ENCODE peak calls at places on chromosomes 16 and 17, in five cellular contexts. One of them, this sample, is unnamed.
A peak's percentile ranks its signal among the peaks of the same experiment; 100 is the strongest.

GRCh38 chr17:17985153-17985552 is 12.5 kb downstream of the DRC3 start:
- DNase-seq in T-helper 9 cell: no peak
- DNase-seq in HepG2: no peak
- DNase-seq in ELF-1: no peak
- DNase-seq in heart left ventricle: no peak
- DNase-seq in this sample: no peak

GRCh38 chr16:88116121-88116900 is 165.1 kb downstream of the BANP start:
- DNase-seq in T-helper 9 cell: no peak
- DNase-seq in HepG2: no peak
- DNase-seq in ELF-1: no peak
- DNase-seq in heart left ventricle: no peak
- DNase-seq in this sample: no peak

GRCh38 chr17:30296499-30297038 is 4.8 kb upstream of the BLMH start:
- DNase-seq in T-helper 9 cell: no peak
- DNase-seq in HepG2: no peak
- DNase-seq in ELF-1: no peak
- DNase-seq in heart left ventricle: no peak
- DNase-seq in this sample: no peak

GRCh38 chr17:45783593-45784292 is 377 bp upstream of the CRHR1 start:
- DNase-seq in T-helper 9 cell: no peak
- DNase-seq in HepG2: no peak
- DNase-seq in ELF-1: no peak
- DNase-seq in heart left ventricle: no peak
- DNase-seq in this sample: no peak

GRCh38 chr17:28737770-28738679 is 5.8 kb upstream of the TRAF4 start:
- DNase-seq in T-helper 9 cell: no peak
- DNase-seq in HepG2: no peak
- DNase-seq in ELF-1: no peak
- DNase-seq in heart left ventricle: no peak
- DNase-seq in this sample: no peak

GRCh38 chr16:25097304-25097988 is 14.1 kb upstream of the LCMT1 start:
- DNase-seq in T-helper 9 cell: no peak
- DNase-seq in HepG2: no peak
- DNase-seq in ELF-1: no peak
- DNase-seq in heart left ventricle: no peak
- DNase-seq in this sample: no peak

GRCh38 chr17:27562777-27563455 is 68.1 kb upstream of the LGALS9 start:
- DNase-seq in T-helper 9 cell: no peak
- DNase-seq in HepG2: no peak
- DNase-seq in ELF-1: no peak
- DNase-seq in heart left ventricle: no peak
- DNase-seq in this sample: no peak

GRCh38 chr17:38439436-38439835 is 11.2 kb downstream of the ARHGAP23 start:
- DNase-seq in T-helper 9 cell: no peak
- DNase-seq in HepG2: no peak
- DNase-seq in ELF-1: no peak
- DNase-seq in heart left ventricle: no peak
- DNase-seq in this sample: no peak

GRCh38 chr16:667113-667779 is 686 bp upstream of the RHOT2 start:
- DNase-seq in T-helper 9 cell: no peak
- DNase-seq in HepG2: no peak
- DNase-seq in ELF-1: no peak
- DNase-seq in heart left ventricle: no peak
- DNase-seq in this sample: no peak

GRCh38 chr17:69947027-69947759 is 127.8 kb upstream of the KCNJ16 start:
- DNase-seq in T-helper 9 cell: no peak
- DNase-seq in HepG2: no peak
- DNase-seq in ELF-1: no peak
- DNase-seq in heart left ventricle: no peak
- DNase-seq in this sample: no peak

GRCh38 chr16:12901204-12901596 is 198 bp upstream of the SHISA9 start:
- DNase-seq in T-helper 9 cell: no peak
- DNase-seq in HepG2: no peak
- DNase-seq in ELF-1: peak; percentile 86
- DNase-seq in heart left ventricle: no peak
- DNase-seq in this sample: no peak

GRCh38 chr17:46818319-46818928 is at the start of gene WNT3:
- DNase-seq in T-helper 9 cell: peak; percentile 19
- DNase-seq in HepG2: no peak
- DNase-seq in ELF-1: peak; percentile 88
- DNase-seq in heart left ventricle: no peak
- DNase-seq in this sample: no peak

GRCh38 chr17:41547378-41547841 is 19.3 kb upstream of the KRT19 start:
- DNase-seq in T-helper 9 cell: no peak
- DNase-seq in HepG2: no peak
- DNase-seq in ELF-1: peak; percentile 73
- DNase-seq in heart left ventricle: no peak
- DNase-seq in this sample: no peak

GRCh38 chr17:55737976-55738501 is 12.8 kb upstream of the PCTP start:
- DNase-seq in T-helper 9 cell: no peak
- DNase-seq in HepG2: no peak
- DNase-seq in ELF-1: no peak
- DNase-seq in heart left ventricle: no peak
- DNase-seq in this sample: no peak

GRCh38 chr16:84806256-84806889 is 13.4 kb upstream of the CRISPLD2 start:
- DNase-seq in T-helper 9 cell: no peak
- DNase-seq in HepG2: no peak
- DNase-seq in ELF-1: peak; percentile 95
- DNase-seq in heart left ventricle: peak; percentile 56
- DNase-seq in this sample: no peak

GRCh38 chr17:66494023-66494803 is 191.8 kb downstream of the PRKCA start:
- DNase-seq in T-helper 9 cell: no peak
- DNase-seq in HepG2: no peak
- DNase-seq in ELF-1: no peak
- DNase-seq in heart left ventricle: no peak
- DNase-seq in this sample: no peak

GRCh38 chr17:13638855-13639458 is 37.2 kb upstream of the HS3ST3A1 start:
- DNase-seq in T-helper 9 cell: no peak
- DNase-seq in HepG2: no peak
- DNase-seq in ELF-1: peak; percentile 74
- DNase-seq in heart left ventricle: peak; percentile 25
- DNase-seq in this sample: no peak

GRCh38 chr17:6712058-6712853 is 913 bp downstream of the SLC13A5 start:
- DNase-seq in T-helper 9 cell: no peak
- DNase-seq in HepG2: peak; percentile 88
- DNase-seq in ELF-1: peak; percentile 90
- DNase-seq in heart left ventricle: no peak
- DNase-seq in this sample: no peak

GRCh38 chr17:44348234-44348987 is 3.3 kb downstream of the GRN start:
- DNase-seq in T-helper 9 cell: no peak
- DNase-seq in HepG2: no peak
- DNase-seq in ELF-1: no peak
- DNase-seq in heart left ventricle: no peak
- DNase-seq in this sample: no peak

GRCh38 chr17:5770556-5771270 is 186.4 kb upstream of the NLRP1 start:
- DNase-seq in T-helper 9 cell: no peak
- DNase-seq in HepG2: no peak
- DNase-seq in ELF-1: peak; percentile 46
- DNase-seq in heart left ventricle: no peak
- DNase-seq in this sample: no peak

GRCh38 chr17:21134559-21134958 is 7.8 kb downstream of the DHRS7B start:
- DNase-seq in T-helper 9 cell: no peak
- DNase-seq in HepG2: no peak
- DNase-seq in ELF-1: no peak
- DNase-seq in heart left ventricle: no peak
- DNase-seq in this sample: no peak

GRCh38 chr17:42121066-42121769 is at the start of gene KAT2A:
- DNase-seq in T-helper 9 cell: peak; percentile 64
- DNase-seq in HepG2: peak; percentile 73
- DNase-seq in ELF-1: peak; percentile 89
- DNase-seq in heart left ventricle: peak; percentile 83
- DNase-seq in this sample: peak; percentile 54

GRCh38 chr17:22253007-22253406 is 560.7 kb downstream of the KCNJ18 start:
- DNase-seq in T-helper 9 cell: no peak
- DNase-seq in HepG2: no peak
- DNase-seq in ELF-1: no peak
- DNase-seq in heart left ventricle: no peak
- DNase-seq in this sample: no peak

GRCh38 chr17:76736349-76737081 is 616 bp downstream of the SRSF2 start:
- DNase-seq in T-helper 9 cell: peak; percentile 55
- DNase-seq in HepG2: peak; percentile 46
- DNase-seq in ELF-1: peak; percentile 64
- DNase-seq in heart left ventricle: peak; percentile 86
- DNase-seq in this sample: peak; percentile 64

GRCh38 chr16:75486666-75487313 is 8.5 kb downstream of the CHST6 start:
- DNase-seq in T-helper 9 cell: no peak
- DNase-seq in HepG2: no peak
- DNase-seq in ELF-1: no peak
- DNase-seq in heart left ventricle: no peak
- DNase-seq in this sample: no peak

GRCh38 chr16:85315871-85316270 is 203.6 kb upstream of the CIBAR2 start:
- DNase-seq in T-helper 9 cell: no peak
- DNase-seq in HepG2: no peak
- DNase-seq in ELF-1: no peak
- DNase-seq in heart left ventricle: no peak
- DNase-seq in this sample: no peak

GRCh38 chr16:81940781-81941560 is 70.3 kb downstream of the SDR42E1 start:
- DNase-seq in T-helper 9 cell: no peak
- DNase-seq in HepG2: peak; percentile 47
- DNase-seq in ELF-1: no peak
- DNase-seq in heart left ventricle: no peak
- DNase-seq in this sample: no peak

GRCh38 chr17:80316927-80317705 is 56.5 kb downstream of the RNF213 start:
- DNase-seq in T-helper 9 cell: no peak
- DNase-seq in HepG2: no peak
- DNase-seq in ELF-1: no peak
- DNase-seq in heart left ventricle: peak; percentile 53
- DNase-seq in this sample: no peak

GRCh38 chr17:6948976-6949375 is 46.9 kb upstream of the ALOX12 start:
- DNase-seq in T-helper 9 cell: no peak
- DNase-seq in HepG2: no peak
- DNase-seq in ELF-1: no peak
- DNase-seq in heart left ventricle: no peak
- DNase-seq in this sample: no peak

This sample was measured in effector memory CD4-positive, alpha-beta T cell.